ENCODE peak calls at places on chromosomes 16 and 17, in nine cellular contexts. One of them, this sample, is unnamed. For H3K4me1 and H3K36me3, the result is how much of the 10 kb centered on the place peaks cover.

GRCh38 chr17:7237761-7238417 is 1.4 kb downstream of the PHF23 start:
- DNase-seq in fibroblast of lung: peak
- DNase-seq in body of pancreas: peak
- DNase-seq in small intestine: peak
- DNase-seq in ovary: peak
- DNase-seq in adrenal gland: peak
- DNase-seq in spleen: peak
- DNase-seq in mammary epithelial cell: peak
- DNase-seq in CD8-positive, alpha-beta memory T cell: peak
- DNase-seq in this sample: no peak

GRCh38 chr17:8053600-8053999 is 14.7 kb downstream of the ALOX15B start:
- DNase-seq in fibroblast of lung: peak
- DNase-seq in body of pancreas: no peak
- DNase-seq in small intestine: no peak
- DNase-seq in ovary: no peak
- DNase-seq in adrenal gland: no peak
- DNase-seq in spleen: no peak
- DNase-seq in mammary epithelial cell: no peak
- DNase-seq in CD8-positive, alpha-beta memory T cell: no peak
- DNase-seq in this sample: no peak

GRCh38 chr17:73533127-73533526 is 111.1 kb downstream of the SDK2 start:
- DNase-seq in fibroblast of lung: no peak
- DNase-seq in body of pancreas: no peak
- DNase-seq in small intestine: no peak
- DNase-seq in ovary: no peak
- DNase-seq in adrenal gland: no peak
- DNase-seq in spleen: no peak
- DNase-seq in mammary epithelial cell: no peak
- DNase-seq in CD8-positive, alpha-beta memory T cell: no peak
- DNase-seq in this sample: no peak

GRCh38 chr16:87438611-87438985 is 46.5 kb downstream of the MAP1LC3B start:
- DNase-seq in fibroblast of lung: no peak
- DNase-seq in body of pancreas: no peak
- DNase-seq in small intestine: no peak
- DNase-seq in ovary: no peak
- DNase-seq in adrenal gland: no peak
- DNase-seq in spleen: no peak
- DNase-seq in mammary epithelial cell: no peak
- DNase-seq in CD8-positive, alpha-beta memory T cell: no peak
- DNase-seq in this sample: no peak

GRCh38 chr16:2526135-2526534 is 5.1 kb downstream of the CEMP1 start:
- DNase-seq in fibroblast of lung: no peak
- DNase-seq in body of pancreas: no peak
- DNase-seq in small intestine: no peak
- DNase-seq in ovary: no peak
- DNase-seq in adrenal gland: no peak
- DNase-seq in spleen: peak
- DNase-seq in mammary epithelial cell: no peak
- DNase-seq in CD8-positive, alpha-beta memory T cell: no peak
- DNase-seq in this sample: no peak

GRCh38 chr17:59914274-59914854 is 21.4 kb downstream of the RPS6KB1 start:
- DNase-seq in fibroblast of lung: peak
- DNase-seq in body of pancreas: no peak
- DNase-seq in small intestine: peak
- DNase-seq in ovary: no peak
- DNase-seq in adrenal gland: no peak
- DNase-seq in spleen: no peak
- DNase-seq in mammary epithelial cell: peak
- DNase-seq in CD8-positive, alpha-beta memory T cell: peak
- DNase-seq in this sample: no peak

GRCh38 chr16:85690469-85691064 is 1.8 kb upstream of the GINS2 start:
- DNase-seq in fibroblast of lung: no peak
- DNase-seq in body of pancreas: peak
- DNase-seq in small intestine: no peak
- DNase-seq in ovary: no peak
- DNase-seq in adrenal gland: no peak
- DNase-seq in spleen: peak
- DNase-seq in mammary epithelial cell: no peak
- DNase-seq in CD8-positive, alpha-beta memory T cell: no peak
- DNase-seq in this sample: no peak

GRCh38 chr17:28216528-28216927 is 102.5 kb upstream of the TMEM97 start:
- DNase-seq in fibroblast of lung: peak
- DNase-seq in body of pancreas: no peak
- DNase-seq in small intestine: no peak
- DNase-seq in ovary: no peak
- DNase-seq in adrenal gland: peak
- DNase-seq in spleen: no peak
- DNase-seq in mammary epithelial cell: peak
- DNase-seq in CD8-positive, alpha-beta memory T cell: no peak
- DNase-seq in this sample: no peak

GRCh38 chr17:266701-267656 is 85.5 kb upstream of the DOC2B start:
- DNase-seq in fibroblast of lung: peak
- DNase-seq in body of pancreas: no peak
- DNase-seq in small intestine: no peak
- DNase-seq in ovary: peak
- DNase-seq in adrenal gland: peak
- DNase-seq in spleen: peak
- DNase-seq in mammary epithelial cell: no peak
- DNase-seq in CD8-positive, alpha-beta memory T cell: no peak
- DNase-seq in this sample: peak

GRCh38 chr16:49825006-49825405 is 30.9 kb downstream of the ZNF423 start:
- DNase-seq in fibroblast of lung: no peak
- DNase-seq in body of pancreas: no peak
- DNase-seq in small intestine: no peak
- DNase-seq in ovary: no peak
- DNase-seq in adrenal gland: no peak
- DNase-seq in spleen: no peak
- DNase-seq in mammary epithelial cell: no peak
- DNase-seq in CD8-positive, alpha-beta memory T cell: no peak
- DNase-seq in this sample: no peak

GRCh38 chr16:84043486-84044107 is 1.0 kb upstream of the SLC38A8 start:
- DNase-seq in fibroblast of lung: no peak
- DNase-seq in body of pancreas: no peak
- DNase-seq in small intestine: no peak
- DNase-seq in ovary: no peak
- DNase-seq in adrenal gland: peak
- DNase-seq in spleen: peak
- DNase-seq in mammary epithelial cell: no peak
- DNase-seq in CD8-positive, alpha-beta memory T cell: no peak
- DNase-seq in this sample: no peak

GRCh38 chr17:7323731-7324437 is 5.3 kb downstream of the NEURL4 start:
- DNase-seq in fibroblast of lung: no peak
- DNase-seq in body of pancreas: peak
- DNase-seq in small intestine: peak
- DNase-seq in ovary: peak
- DNase-seq in adrenal gland: peak
- DNase-seq in spleen: peak
- DNase-seq in mammary epithelial cell: peak
- DNase-seq in CD8-positive, alpha-beta memory T cell: peak
- DNase-seq in this sample: no peak

GRCh38 chr16:1762879-1763520 is 8.3 kb downstream of the NME3 start:
- DNase-seq in fibroblast of lung: no peak
- DNase-seq in body of pancreas: no peak
- DNase-seq in small intestine: no peak
- DNase-seq in ovary: peak
- DNase-seq in adrenal gland: no peak
- DNase-seq in spleen: no peak
- DNase-seq in mammary epithelial cell: no peak
- DNase-seq in CD8-positive, alpha-beta memory T cell: no peak
- DNase-seq in this sample: no peak

GRCh38 chr17:56172517-56172982 is 19.3 kb downstream of the ANKFN1 start:
- DNase-seq in fibroblast of lung: no peak
- DNase-seq in body of pancreas: peak
- DNase-seq in small intestine: no peak
- DNase-seq in ovary: no peak
- DNase-seq in adrenal gland: no peak
- DNase-seq in spleen: no peak
- DNase-seq in mammary epithelial cell: no peak
- DNase-seq in CD8-positive, alpha-beta memory T cell: no peak
- DNase-seq in this sample: no peak

DNA sequence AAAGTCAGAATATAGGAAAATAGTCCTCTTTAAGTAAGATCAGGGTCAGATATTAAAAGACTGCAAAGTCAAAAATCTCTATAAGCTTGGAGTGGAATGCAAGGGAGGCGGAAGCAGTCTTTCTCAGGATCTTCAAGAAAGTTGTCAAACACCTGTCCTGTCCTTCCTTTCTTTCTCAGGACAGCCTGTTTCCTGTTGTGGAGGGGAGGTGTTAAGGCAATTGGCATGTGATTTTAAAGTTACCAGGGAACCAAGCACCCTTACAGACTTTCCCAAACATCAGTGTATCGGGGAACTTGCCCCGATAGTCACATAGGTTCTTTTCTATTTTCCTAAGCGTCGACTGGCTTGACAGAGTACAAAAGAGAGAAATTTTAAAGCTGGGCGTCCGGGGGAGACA is 2.1 kb downstream of the ATP5PD start:
- DNase-seq in fibroblast of lung: no peak
- DNase-seq in body of pancreas: no peak
- DNase-seq in small intestine: no peak
- DNase-seq in ovary: no peak
- DNase-seq in adrenal gland: no peak
- DNase-seq in spleen: no peak
- DNase-seq in mammary epithelial cell: no peak
- DNase-seq in CD8-positive, alpha-beta memory T cell: no peak
- DNase-seq in this sample: no peak
- H3K4me1 ChIP-seq in fibroblast of lung: under half
- H3K4me1 ChIP-seq in body of pancreas: under half
- H3K4me1 ChIP-seq in small intestine: under half
- H3K4me1 ChIP-seq in ovary: under half
- H3K4me1 ChIP-seq in adrenal gland: under half
- H3K4me1 ChIP-seq in spleen: under half
- H3K4me1 ChIP-seq in mammary epithelial cell: under half
- H3K4me1 ChIP-seq in CD8-positive, alpha-beta memory T cell: under half
- H3K4me1 ChIP-seq in this sample: under half

GRCh38 chr17:1470774-1471462 is 14.9 kb upstream of the CRK start:
- DNase-seq in fibroblast of lung: no peak
- DNase-seq in body of pancreas: no peak
- DNase-seq in small intestine: no peak
- DNase-seq in ovary: no peak
- DNase-seq in adrenal gland: no peak
- DNase-seq in spleen: no peak
- DNase-seq in mammary epithelial cell: no peak
- DNase-seq in CD8-positive, alpha-beta memory T cell: no peak
- DNase-seq in this sample: no peak
- H3K36me3 ChIP-seq in fibroblast of lung: under half
- H3K36me3 ChIP-seq in body of pancreas: under half
- H3K36me3 ChIP-seq in small intestine: under half
- H3K36me3 ChIP-seq in ovary: under half
- H3K36me3 ChIP-seq in adrenal gland: half or more
- H3K36me3 ChIP-seq in spleen: under half
- H3K36me3 ChIP-seq in mammary epithelial cell: under half
- H3K36me3 ChIP-seq in CD8-positive, alpha-beta memory T cell: under half
- H3K36me3 ChIP-seq in this sample: half or more

GRCh38 chr16:31211960-31212359 is 2.0 kb upstream of the TRIM72 start:
- DNase-seq in fibroblast of lung: no peak
- DNase-seq in body of pancreas: no peak
- DNase-seq in small intestine: peak
- DNase-seq in ovary: no peak
- DNase-seq in adrenal gland: no peak
- DNase-seq in spleen: peak
- DNase-seq in mammary epithelial cell: no peak
- DNase-seq in CD8-positive, alpha-beta memory T cell: no peak
- DNase-seq in this sample: no peak
- H3K4me1 ChIP-seq in fibroblast of lung: under half
- H3K4me1 ChIP-seq in body of pancreas: under half
- H3K4me1 ChIP-seq in small intestine: under half
- H3K4me1 ChIP-seq in ovary: under half
- H3K4me1 ChIP-seq in adrenal gland: under half
- H3K4me1 ChIP-seq in spleen: under half
- H3K4me1 ChIP-seq in mammary epithelial cell: under half
- H3K4me1 ChIP-seq in CD8-positive, alpha-beta memory T cell: under half
- H3K4me1 ChIP-seq in this sample: under half

GRCh38 chr16:30775131-30775380 is 11.9 kb downstream of the ZNF629 start:
- DNase-seq in fibroblast of lung: no peak
- DNase-seq in body of pancreas: no peak
- DNase-seq in small intestine: no peak
- DNase-seq in ovary: no peak
- DNase-seq in adrenal gland: no peak
- DNase-seq in spleen: no peak
- DNase-seq in mammary epithelial cell: no peak
- DNase-seq in CD8-positive, alpha-beta memory T cell: no peak
- DNase-seq in this sample: no peak
- H3K36me3 ChIP-seq in fibroblast of lung: under half
- H3K36me3 ChIP-seq in body of pancreas: under half
- H3K36me3 ChIP-seq in small intestine: under half
- H3K36me3 ChIP-seq in ovary: under half
- H3K36me3 ChIP-seq in adrenal gland: under half
- H3K36me3 ChIP-seq in spleen: under half
- H3K36me3 ChIP-seq in mammary epithelial cell: under half
- H3K36me3 ChIP-seq in CD8-positive, alpha-beta memory T cell: under half
- H3K36me3 ChIP-seq in this sample: under half

GRCh38 chr17:76700290-76700626 is 10.5 kb downstream of the MXRA7 start:
- DNase-seq in fibroblast of lung: no peak
- DNase-seq in body of pancreas: no peak
- DNase-seq in small intestine: no peak
- DNase-seq in ovary: no peak
- DNase-seq in adrenal gland: no peak
- DNase-seq in spleen: no peak
- DNase-seq in mammary epithelial cell: no peak
- DNase-seq in CD8-positive, alpha-beta memory T cell: no peak
- DNase-seq in this sample: no peak
- H3K4me1 ChIP-seq in fibroblast of lung: under half
- H3K4me1 ChIP-seq in body of pancreas: under half
- H3K4me1 ChIP-seq in small intestine: under half
- H3K4me1 ChIP-seq in ovary: under half
- H3K4me1 ChIP-seq in adrenal gland: half or more
- H3K4me1 ChIP-seq in spleen: under half
- H3K4me1 ChIP-seq in mammary epithelial cell: under half
- H3K4me1 ChIP-seq in CD8-positive, alpha-beta memory T cell: under half
- H3K4me1 ChIP-seq in this sample: under half

This sample was measured in thoracic aorta.